ENCODE peak calls at places on chromosome 3, in seven cellular contexts. D is IMR-90, S is body of pancreas, G is sigmoid colon, C is psoas muscle, Z is GM23248, F is aorta. E is an unnamed sample. For H3K4me1, the result is how much of the 10 kb centered on the place peaks cover.

GRCh38 chr3:123423026-123423425 is 25.9 kb downstream of the ADCY5 start:
- DNase-seq in D (no peak), S (peak), G (no peak), C (no peak), Z (no peak), F (peak), E (peak)

GRCh38 chr3:123353852-123354238 is 95.0 kb downstream of the ADCY5 start:
- DNase-seq in D (peak), S (no peak), G (no peak), C (no peak), Z (no peak), F (no peak), E (no peak)

GRCh38 chr3:186746008-186746407 is 28.8 kb downstream of the KNG1 start:
- DNase-seq in D (peak), S (peak), G (no peak), C (no peak), Z (peak), F (peak), E (peak)

GRCh38 chr3:21621396-21621695 is 129.7 kb downstream of the ZNF385D start:
- DNase-seq in D (peak), S (no peak), G (no peak), C (no peak), Z (peak), F (no peak), E (no peak)

GRCh38 chr3:119148493-119149180 is 2.7 kb downstream of the TEX55 start:
- DNase-seq in D (peak), S (no peak), G (no peak), C (no peak), Z (peak), F (no peak), E (no peak)

GRCh38 chr3:105367063-105367405 is 325 bp downstream of the ALCAM start:
- DNase-seq in D (no peak), S (peak), G (peak), C (no peak), Z (peak), F (peak), E (no peak)

GRCh38 chr3:56887402-56888025 is 85.8 kb upstream of the ARHGEF3 start:
- DNase-seq in D (no peak), S (no peak), G (no peak), C (no peak), Z (no peak), F (no peak), E (no peak)

GRCh38 chr3:25420885-25421284 is 7.2 kb upstream of the RARB start:
- DNase-seq in D (no peak), S (no peak), G (no peak), C (no peak), Z (no peak), F (no peak), E (no peak)

GRCh38 chr3:165643433-165643824 is 193.8 kb downstream of the BCHE start:
- DNase-seq in D (peak), S (no peak), G (no peak), C (no peak), Z (peak), F (no peak), E (no peak)

GRCh38 chr3:14876942-14877341 is 58.2 kb downstream of the FGD5 start:
- DNase-seq in D (no peak), S (peak), G (peak), C (peak), Z (peak), F (peak), E (peak)

GRCh38 chr3:123525433-123525832 is 59.4 kb downstream of the HACD2 start:
- DNase-seq in D (no peak), S (no peak), G (no peak), C (no peak), Z (no peak), F (no peak), E (no peak)

GRCh38 chr3:29609007-29609805 is 328.3 kb downstream of the RBMS3 start:
- DNase-seq in D (no peak), S (no peak), G (no peak), C (no peak), Z (no peak), F (no peak), E (no peak)

GRCh38 chr3:193016437-193016887 is 98.8 kb upstream of the MB21D2 start:
- DNase-seq in D (no peak), S (peak), G (no peak), C (no peak), Z (no peak), F (no peak), E (peak)

GRCh38 chr3:156535162-156535627 is 19.7 kb downstream of the SSR3 start:
- DNase-seq in D (peak), S (peak), G (peak), C (peak), Z (peak), F (peak), E (peak)

GRCh38 chr3:62876064-62876463 is 848 bp upstream of the CADPS start:
- DNase-seq in D (peak), S (peak), G (no peak), C (peak), Z (peak), F (no peak), E (peak)

GRCh38 chr3:188529228-188529627 is 375.3 kb downstream of the LPP start:
- DNase-seq in D (peak), S (no peak), G (no peak), C (no peak), Z (peak), F (no peak), E (no peak)

GRCh38 chr3:5002174-5002870 is 23.1 kb downstream of the BHLHE40 start:
- DNase-seq in D (no peak), S (no peak), G (peak), C (no peak), Z (no peak), F (no peak), E (no peak)
- H3K27ac ChIP-seq in D (no peak), S (no peak), G (no peak), C (no peak), Z (no peak), F (no peak), E (no peak)

GRCh38 chr3:45842851-45843625 is 1.1 kb upstream of the LZTFL1 start:
- DNase-seq in D (no peak), S (no peak), G (no peak), C (no peak), Z (no peak), F (no peak), E (no peak)

GRCh38 chr3:45852828-45853227 is 10.9 kb upstream of the LZTFL1 start:
- DNase-seq in D (no peak), S (no peak), G (no peak), C (no peak), Z (no peak), F (no peak), E (no peak)

DNA sequence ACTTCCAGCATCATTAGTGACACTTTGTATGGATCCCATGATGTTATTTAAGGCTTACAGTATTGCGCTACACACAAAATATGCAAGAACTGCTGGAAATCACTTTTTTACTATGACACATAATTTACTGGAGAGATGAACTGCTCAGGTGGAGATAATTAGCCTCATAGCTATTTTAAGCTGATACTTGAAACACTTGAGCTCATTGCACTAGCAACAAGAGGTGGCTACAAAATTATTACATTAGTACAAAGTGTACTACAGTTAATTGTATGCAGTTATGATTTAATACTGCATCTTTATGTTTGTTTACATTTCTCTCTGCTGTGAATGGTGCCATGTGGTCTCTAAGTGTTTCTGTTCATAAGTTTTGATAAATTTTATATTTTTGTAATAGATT is 6.5 kb upstream of the LZTFL1 start:
- DNase-seq in D (no peak), S (no peak), G (no peak), C (no peak), Z (no peak), F (no peak), E (no peak)
- H3K4me1 ChIP-seq in D (under half), S (under half), G (under half), C (under half), Z (under half), F (under half), E (under half)

GRCh38 chr3:58104155-58104554 is 95.9 kb downstream of the FLNB start:
- DNase-seq in D (no peak), S (no peak), G (no peak), C (no peak), Z (no peak), F (no peak), E (no peak)

GRCh38 chr3:58104712-58105111 is 96.5 kb downstream of the FLNB start:
- DNase-seq in D (no peak), S (no peak), G (no peak), C (no peak), Z (no peak), F (no peak), E (no peak)

GRCh38 chr3:58106640-58107039 is 98.4 kb downstream of the FLNB start:
- DNase-seq in D (no peak), S (no peak), G (no peak), C (no peak), Z (no peak), F (no peak), E (no peak)

GRCh38 chr3:58102976-58103447 is 94.8 kb downstream of the FLNB start:
- DNase-seq in D (no peak), S (peak), G (peak), C (no peak), Z (no peak), F (peak), E (no peak)

DNA sequence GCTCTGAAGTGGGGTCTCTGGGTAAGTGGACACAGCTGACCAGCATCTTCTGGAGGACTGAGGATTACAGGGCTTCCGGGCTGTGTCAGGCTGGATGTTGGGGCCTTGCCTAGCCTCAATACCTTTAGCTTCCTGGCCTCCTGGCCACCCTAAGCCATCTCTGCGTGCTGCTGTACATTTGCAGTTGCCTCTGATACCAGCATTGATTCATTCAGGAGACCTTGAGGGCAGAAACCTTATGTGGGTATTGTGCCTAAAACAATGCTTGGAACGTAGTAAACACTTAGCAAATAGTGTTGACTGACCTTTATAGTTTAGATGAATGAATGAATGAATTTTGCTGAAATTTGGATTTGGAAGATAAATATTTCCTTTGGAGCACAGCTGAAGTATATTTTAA is 97.0 kb downstream of the FLNB start:
- DNase-seq in D (no peak), S (no peak), G (no peak), C (no peak), Z (no peak), F (no peak), E (no peak)
- H3K27ac ChIP-seq in D (no peak), S (peak), G (peak), C (no peak), Z (no peak), F (no peak), E (no peak)

GRCh38 chr3:108342829-108343478 is 46.6 kb downstream of the HHLA2 start:
- DNase-seq in D (peak), S (no peak), G (no peak), C (no peak), Z (peak), F (no peak), E (no peak)
- H3K4me1 ChIP-seq in D (under half), S (under half), G (under half), C (under half), Z (under half), F (under half), E (under half)

GRCh38 chr3:10647376-10647775 is 142.0 kb upstream of the ATP2B2 start:
- DNase-seq in D (no peak), S (no peak), G (no peak), C (no peak), Z (no peak), F (no peak), E (no peak)
- H3K27ac ChIP-seq in D (no peak), S (no peak), G (no peak), C (no peak), Z (no peak), F (no peak), E (no peak)

GRCh38 chr3:33808559-33808958 is 10.1 kb downstream of the PDCD6IP start:
- DNase-seq in D (peak), S (no peak), G (no peak), C (no peak), Z (peak), F (no peak), E (no peak)

GRCh38 chr3:33803894-33804526 is 5.6 kb downstream of the PDCD6IP start:
- DNase-seq in D (no peak), S (no peak), G (no peak), C (no peak), Z (no peak), F (no peak), E (no peak)

GRCh38 chr3:33810545-33810944 is 12.1 kb downstream of the PDCD6IP start:
- DNase-seq in D (no peak), S (no peak), G (no peak), C (no peak), Z (no peak), F (no peak), E (no peak)

GRCh38 chr3:33803252-33803651 is 4.8 kb downstream of the PDCD6IP start:
- DNase-seq in D (no peak), S (no peak), G (no peak), C (no peak), Z (no peak), F (no peak), E (no peak)

GRCh38 chr3:33807190-33807589 is 8.8 kb downstream of the PDCD6IP start:
- DNase-seq in D (no peak), S (peak), G (no peak), C (no peak), Z (no peak), F (no peak), E (peak)
- H3K4me1 ChIP-seq in D (under half), S (under half), G (under half), C (under half), Z (under half), F (under half), E (half or more)

DNA sequence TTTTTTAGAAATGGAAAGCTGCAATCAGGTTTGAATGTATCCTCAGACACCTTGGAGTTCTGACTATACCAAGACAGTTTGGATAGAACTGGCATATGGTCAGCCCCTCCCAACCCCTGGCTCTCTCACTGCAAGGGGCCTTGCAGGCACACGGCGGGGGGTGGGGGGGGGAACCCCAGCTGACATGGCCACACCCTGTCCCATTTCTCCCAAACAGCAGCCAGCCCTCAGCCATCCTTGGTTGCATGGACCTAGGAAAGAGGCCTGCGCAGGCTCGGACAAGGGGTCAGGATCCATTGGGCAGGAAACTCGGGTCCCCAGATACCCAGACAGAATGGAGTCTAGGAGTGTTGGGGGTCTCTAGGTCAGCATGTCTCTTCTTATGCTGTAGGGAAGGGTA is 14.5 kb downstream of the CAND2 start:
- DNase-seq in D (no peak), S (no peak), G (no peak), C (no peak), Z (no peak), F (no peak), E (no peak)
- H3K27ac ChIP-seq in D (no peak), S (no peak), G (peak), C (no peak), Z (no peak), F (no peak), E (peak)

E was measured in left ventricle myocardium inferior.